ENCODE peak calls at places on chromosome 7, in five cellular contexts. S is adrenal gland, U is lower lobe of right lung, Y is upper lobe of right lung, E is uterus. R is an unnamed sample. For H3K27me3, the result is how much of the 10 kb centered on the place peaks cover.

GRCh38 chr7:12030116-12030515 is 181.0 kb upstream of the TMEM106B start:
- DNase-seq in E (no peak), Y (no peak), S (no peak), U (no peak), R (peak)

GRCh38 chr7:122219253-122219865 is 75.3 kb upstream of the AASS start:
- DNase-seq in S (no peak), Y (no peak), E (no peak), U (no peak), R (no peak)

GRCh38 chr7:113015038-113015645 is 71.5 kb downstream of the GPR85 start:
- DNase-seq in E (no peak), U (no peak), Y (no peak), S (no peak), R (no peak)

GRCh38 chr7:101884671-101885596 is 67.5 kb downstream of the CUX1 start:
- DNase-seq in E (no peak), S (no peak), Y (no peak), U (no peak), R (no peak)

GRCh38 chr7:18400281-18400680 is 95.3 kb upstream of the HDAC9 start:
- DNase-seq in E (no peak), S (no peak), Y (no peak), U (no peak), R (no peak)

GRCh38 chr7:158816995-158817394 is 12.3 kb downstream of the ESYT2 start:
- DNase-seq in Y (peak), U (peak), E (no peak), S (no peak), R (no peak)

GRCh38 chr7:47814905-47815613 is 133.2 kb downstream of the PKD1L1 start:
- DNase-seq in Y (peak), S (peak), E (no peak), U (no peak), R (no peak)

GRCh38 chr7:134520130-134520529 is 7.2 kb upstream of the AKR1B10 start:
- DNase-seq in S (no peak), U (no peak), E (no peak), Y (no peak), R (no peak)

GRCh38 chr7:132776105-132776504 is 199.8 kb upstream of the PLXNA4 start:
- DNase-seq in U (no peak), S (no peak), E (no peak), Y (no peak), R (no peak)

GRCh38 chr7:29748286-29749099 is 57.8 kb upstream of the WIPF3 start:
- DNase-seq in E (no peak), S (no peak), U (no peak), Y (no peak), R (peak)

GRCh38 chr7:157793973-157794763 is 457.4 kb downstream of the DNAJB6 start:
- DNase-seq in U (no peak), E (no peak), Y (no peak), S (no peak), R (no peak)

GRCh38 chr7:100396421-100396982 is 23.2 kb downstream of the PILRA start:
- DNase-seq in Y (no peak), S (no peak), E (no peak), U (no peak), R (no peak)

GRCh38 chr7:25862993-25863726 is 288.8 kb upstream of the NFE2L3 start:
- DNase-seq in E (no peak), Y (no peak), S (no peak), U (no peak), R (no peak)
- H3K27me3 ChIP-seq in E (under half), Y (half or more), S (half or more), U (half or more), R (under half)

DNA sequence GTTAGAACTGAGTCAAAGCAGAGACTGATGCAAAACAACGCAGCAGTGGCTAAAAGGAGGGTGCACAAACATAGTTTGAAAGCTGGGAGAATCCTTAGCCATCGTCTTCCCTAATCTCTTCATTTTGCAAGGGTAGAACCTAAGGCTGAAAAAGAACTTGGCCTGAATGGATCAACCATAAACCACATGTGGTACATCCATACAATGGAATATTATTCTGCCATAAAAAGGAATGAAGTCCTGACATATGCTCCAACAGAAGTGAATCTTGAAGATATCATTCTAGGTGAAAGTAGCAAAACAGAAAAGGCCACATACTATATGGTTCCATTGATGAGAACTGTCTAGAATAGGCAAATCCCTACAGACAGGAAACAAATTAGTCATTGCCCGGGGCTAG is 330.3 kb upstream of the NPVF start:
- DNase-seq in E (no peak), U (no peak), S (no peak), Y (no peak), R (no peak)
- H3K27me3 ChIP-seq in E (under half), U (under half), S (under half), Y (under half), R (under half)

GRCh38 chr7:151884276-151885201 is 7.6 kb upstream of the PRKAG2 start:
- DNase-seq in U (no peak), Y (peak), S (no peak), E (no peak), R (no peak)
- H3K27me3 ChIP-seq in U (under half), Y (under half), S (under half), E (under half), R (under half)

GRCh38 chr7:4798706-4799235 is 23.3 kb downstream of the AP5Z1 start:
- DNase-seq in S (no peak), E (no peak), Y (no peak), U (peak), R (no peak)
- H3K27me3 ChIP-seq in S (under half), E (under half), Y (under half), U (under half), R (under half)

GRCh38 chr7:130740617-130741016 is 6.6 kb upstream of the KLF14 start:
- DNase-seq in S (no peak), E (no peak), Y (no peak), U (no peak), R (no peak)
- H3K27me3 ChIP-seq in S (under half), E (under half), Y (half or more), U (half or more), R (under half)

DNA sequence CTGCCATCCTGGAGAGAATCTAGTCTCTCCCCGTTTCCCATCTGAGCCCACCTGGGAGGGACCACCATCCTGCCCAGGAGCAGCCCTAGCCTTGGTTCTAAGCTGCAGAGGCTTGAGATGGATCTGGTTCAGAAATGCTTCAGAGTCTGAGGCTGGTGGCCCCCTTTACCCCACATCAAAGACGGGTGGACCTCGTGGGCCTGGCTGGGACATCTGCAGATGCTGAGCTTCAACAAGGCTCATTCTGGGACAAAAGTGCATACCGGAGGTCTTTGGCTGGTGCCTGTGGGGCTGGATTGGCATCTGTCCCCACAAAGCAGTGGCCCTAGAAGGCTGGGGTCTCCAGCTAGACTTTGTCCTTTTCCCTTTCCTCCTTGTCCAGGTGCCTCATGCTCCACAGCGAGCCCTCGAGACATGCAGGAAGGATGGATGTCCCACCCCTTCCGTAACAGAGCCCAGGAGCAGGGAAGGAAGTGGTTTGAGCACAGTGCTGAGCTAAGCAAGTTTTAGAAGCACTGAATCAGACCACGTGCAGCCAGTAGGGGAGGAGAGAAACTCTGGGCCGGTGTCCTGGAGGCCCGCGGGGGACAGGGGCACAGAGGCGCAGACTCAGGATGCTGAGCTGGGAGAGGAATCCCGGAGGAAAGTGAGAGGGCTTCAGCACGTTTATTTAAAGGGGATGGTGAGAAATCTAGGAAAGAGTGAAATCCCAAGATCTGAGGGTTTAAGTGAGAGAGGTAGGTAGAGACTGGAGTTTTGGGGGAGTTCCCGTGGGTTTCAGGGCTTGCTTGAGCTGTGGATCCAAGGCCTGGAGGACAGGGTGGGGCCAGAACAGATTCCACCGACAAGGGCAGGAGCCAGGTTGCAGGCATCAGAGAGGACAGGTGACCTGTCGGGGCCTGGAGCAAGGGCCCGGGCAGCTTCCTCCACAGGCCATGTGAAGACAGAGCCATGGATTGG is 4.6 kb upstream of the IRF5 start:
- DNase-seq in U (no peak), E (no peak), Y (peak), S (peak), R (no peak)
- H3K27me3 ChIP-seq in U (under half), E (under half), Y (under half), S (under half), R (under half)

DNA sequence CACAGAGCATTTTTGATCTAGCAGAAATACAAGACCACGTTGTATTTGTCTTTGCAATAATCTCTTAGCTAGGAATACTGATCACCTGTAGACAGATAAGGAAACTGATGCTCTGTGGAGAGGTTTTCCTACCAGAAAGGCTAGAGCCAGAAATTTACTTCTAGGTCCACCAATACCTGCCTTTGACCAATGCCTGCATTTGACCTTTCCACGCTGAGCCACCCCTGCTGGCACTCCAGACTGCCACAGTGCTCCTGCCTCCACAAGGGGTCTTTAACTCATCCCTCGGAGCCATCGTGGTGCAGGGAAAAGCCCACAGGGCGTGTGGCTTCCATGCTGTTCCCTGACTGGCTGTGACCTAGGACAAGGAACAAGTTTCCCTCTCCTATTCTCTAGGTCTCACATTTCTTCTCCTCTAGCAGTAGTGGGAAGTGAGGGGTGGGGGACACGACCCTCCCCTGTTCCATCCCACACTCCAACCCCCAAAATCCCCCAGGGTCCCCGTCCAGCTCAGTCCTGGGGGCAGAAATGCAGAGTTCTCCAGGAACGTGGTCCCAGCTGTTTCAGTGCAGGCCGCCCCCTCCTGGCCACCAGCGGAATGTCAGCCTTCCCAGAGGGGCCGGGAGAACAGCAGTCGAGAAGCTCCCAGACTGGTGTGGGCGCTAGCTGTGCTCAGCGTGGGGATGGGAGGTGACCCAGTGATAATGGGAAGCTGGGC is 1.4 kb upstream of the ELN start:
- DNase-seq in U (peak), E (peak), Y (peak), S (peak), R (peak)
- H3K27me3 ChIP-seq in U (under half), E (under half), Y (under half), S (under half), R (under half)

GRCh38 chr7:155355745-155356144 is 58.1 kb downstream of the INSIG1 start:
- DNase-seq in U (peak), E (no peak), Y (peak), S (no peak), R (peak)

GRCh38 chr7:155353256-155353897 is 55.7 kb downstream of the INSIG1 start:
- DNase-seq in S (no peak), Y (peak), U (no peak), E (no peak), R (no peak)

GRCh38 chr7:155356323-155357105 is 58.8 kb downstream of the INSIG1 start:
- DNase-seq in Y (peak), S (no peak), U (peak), E (no peak), R (peak)

GRCh38 chr7:155354371-155355048 is 56.8 kb downstream of the INSIG1 start:
- DNase-seq in E (no peak), S (no peak), U (peak), Y (peak), R (no peak)

DNA sequence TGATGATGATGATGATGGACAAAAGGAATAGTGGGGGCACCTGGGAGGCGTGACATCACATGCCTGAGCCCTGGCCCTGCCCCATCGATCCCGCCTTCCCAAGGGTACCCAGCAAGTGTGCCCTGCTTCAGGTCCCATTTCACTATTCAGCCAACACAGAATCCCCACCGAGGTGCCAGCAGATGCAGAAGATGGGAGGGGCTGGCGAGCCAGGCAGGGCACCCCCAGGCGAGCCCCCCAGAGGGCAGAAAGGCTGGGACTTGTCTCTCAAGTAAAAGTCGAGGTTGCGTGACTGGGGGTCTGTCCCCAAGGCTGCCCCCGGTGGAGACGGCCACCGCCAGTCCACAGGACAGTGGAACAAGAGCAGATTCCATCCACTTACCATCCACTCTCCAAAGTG is 57.5 kb downstream of the INSIG1 start:
- DNase-seq in Y (peak), E (no peak), S (no peak), U (peak), R (no peak)
- H3K27me3 ChIP-seq in Y (under half), E (under half), S (under half), U (half or more), R (under half)

GRCh38 chr7:97014145-97014544 is 8.8 kb downstream of the DLX6 start:
- DNase-seq in Y (no peak), E (no peak), U (no peak), S (no peak), R (no peak)
- H3K27me3 ChIP-seq in Y (half or more), E (under half), U (half or more), S (half or more), R (under half)

DNA sequence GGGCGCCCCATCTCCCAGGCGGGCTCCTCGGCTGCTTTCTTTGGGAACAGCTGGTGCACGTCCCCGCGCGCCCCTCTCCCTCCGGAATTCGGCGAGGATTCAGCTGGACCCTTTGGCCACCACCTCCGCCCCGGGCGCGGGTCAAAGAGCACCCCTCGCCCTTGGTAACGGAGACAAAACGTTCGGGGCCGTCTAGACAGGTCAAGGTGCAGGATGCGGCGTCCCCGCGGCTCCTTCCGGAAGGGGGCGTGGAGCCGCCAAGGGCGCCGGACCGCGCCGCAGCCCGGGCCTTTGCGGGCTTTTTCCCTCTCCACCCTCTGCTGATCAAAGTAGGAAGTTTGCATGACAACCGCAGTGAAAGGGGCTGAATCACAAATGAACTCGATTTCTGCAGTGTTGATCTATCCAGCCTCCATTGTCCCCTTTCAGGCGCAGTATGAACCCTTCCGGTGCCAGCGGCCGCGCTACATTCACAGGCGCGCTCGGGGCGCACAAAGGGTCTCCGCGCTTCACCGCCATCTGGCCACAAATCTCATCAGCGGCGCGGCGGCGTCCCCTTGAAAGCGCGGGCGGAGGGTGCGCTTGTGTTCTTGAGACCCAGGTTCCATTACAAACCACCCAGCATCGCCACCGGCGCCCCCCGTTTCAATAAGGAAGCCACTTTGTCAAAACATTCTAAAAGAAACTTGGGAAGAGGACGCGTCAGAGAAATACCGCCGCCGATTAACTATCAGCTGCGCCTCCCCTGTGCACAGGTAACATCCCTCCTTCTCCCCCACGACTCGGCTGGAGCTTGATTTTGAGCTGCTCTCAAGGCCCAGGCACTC is 36.4 kb downstream of the CNPY1 start:
- DNase-seq in U (no peak), S (no peak), E (no peak), Y (peak), R (no peak)
- H3K27me3 ChIP-seq in U (half or more), S (half or more), E (under half), Y (half or more), R (under half)